ENCODE peak calls at places on chromosomes 5 and 9, in four cellular contexts. One of them, this sample, is unnamed.

GRCh38 chr5:68409259-68409658 is 193.7 kb downstream of the PIK3R1 start:
- DNase-seq in heart left ventricle: no peak
- DNase-seq in GM12878: no peak
- DNase-seq in cardiac fibroblast: no peak
- DNase-seq in this sample: no peak

GRCh38 chr5:157108961-157109360 is at the start of gene HAVCR2:
- DNase-seq in heart left ventricle: peak
- DNase-seq in GM12878: peak
- DNase-seq in cardiac fibroblast: no peak
- DNase-seq in this sample: no peak

GRCh38 chr9:137294684-137295312 is 7.3 kb downstream of the NRARP start:
- DNase-seq in heart left ventricle: peak
- DNase-seq in GM12878: no peak
- DNase-seq in cardiac fibroblast: peak
- DNase-seq in this sample: no peak

GRCh38 chr9:94692601-94693000 is 33.9 kb upstream of the AOPEP start:
- DNase-seq in heart left ventricle: no peak
- DNase-seq in GM12878: no peak
- DNase-seq in cardiac fibroblast: no peak
- DNase-seq in this sample: no peak

GRCh38 chr5:178238711-178239592 is 6.3 kb upstream of the PHYKPL start:
- DNase-seq in heart left ventricle: no peak
- DNase-seq in GM12878: no peak
- DNase-seq in cardiac fibroblast: no peak
- DNase-seq in this sample: no peak

GRCh38 chr5:65925094-65925600 is 1.2 kb upstream of the ERBIN start:
- DNase-seq in heart left ventricle: peak
- DNase-seq in GM12878: peak
- DNase-seq in cardiac fibroblast: peak
- DNase-seq in this sample: no peak

GRCh38 chr5:27503813-27504212 is 465.4 kb upstream of the CDH9 start:
- DNase-seq in heart left ventricle: no peak
- DNase-seq in GM12878: no peak
- DNase-seq in cardiac fibroblast: no peak
- DNase-seq in this sample: no peak

GRCh38 chr5:143533978-143534763 is 130.7 kb upstream of the NR3C1 start:
- DNase-seq in heart left ventricle: peak
- DNase-seq in GM12878: no peak
- DNase-seq in cardiac fibroblast: no peak
- DNase-seq in this sample: no peak

GRCh38 chr5:171496431-171496830 is 77.0 kb downstream of the FGF18 start:
- DNase-seq in heart left ventricle: no peak
- DNase-seq in GM12878: no peak
- DNase-seq in cardiac fibroblast: no peak
- DNase-seq in this sample: no peak

GRCh38 chr9:78357165-78357873 is 60.4 kb downstream of the PSAT1 start:
- DNase-seq in heart left ventricle: no peak
- DNase-seq in GM12878: no peak
- DNase-seq in cardiac fibroblast: no peak
- DNase-seq in this sample: no peak

GRCh38 chr5:94577466-94578245 is 40.7 kb downstream of the KIAA0825 start:
- DNase-seq in heart left ventricle: no peak
- DNase-seq in GM12878: peak
- DNase-seq in cardiac fibroblast: no peak
- DNase-seq in this sample: no peak

GRCh38 chr9:16344343-16344742 is 526.1 kb downstream of the BNC2 start:
- DNase-seq in heart left ventricle: no peak
- DNase-seq in GM12878: no peak
- DNase-seq in cardiac fibroblast: peak
- DNase-seq in this sample: no peak

DNA sequence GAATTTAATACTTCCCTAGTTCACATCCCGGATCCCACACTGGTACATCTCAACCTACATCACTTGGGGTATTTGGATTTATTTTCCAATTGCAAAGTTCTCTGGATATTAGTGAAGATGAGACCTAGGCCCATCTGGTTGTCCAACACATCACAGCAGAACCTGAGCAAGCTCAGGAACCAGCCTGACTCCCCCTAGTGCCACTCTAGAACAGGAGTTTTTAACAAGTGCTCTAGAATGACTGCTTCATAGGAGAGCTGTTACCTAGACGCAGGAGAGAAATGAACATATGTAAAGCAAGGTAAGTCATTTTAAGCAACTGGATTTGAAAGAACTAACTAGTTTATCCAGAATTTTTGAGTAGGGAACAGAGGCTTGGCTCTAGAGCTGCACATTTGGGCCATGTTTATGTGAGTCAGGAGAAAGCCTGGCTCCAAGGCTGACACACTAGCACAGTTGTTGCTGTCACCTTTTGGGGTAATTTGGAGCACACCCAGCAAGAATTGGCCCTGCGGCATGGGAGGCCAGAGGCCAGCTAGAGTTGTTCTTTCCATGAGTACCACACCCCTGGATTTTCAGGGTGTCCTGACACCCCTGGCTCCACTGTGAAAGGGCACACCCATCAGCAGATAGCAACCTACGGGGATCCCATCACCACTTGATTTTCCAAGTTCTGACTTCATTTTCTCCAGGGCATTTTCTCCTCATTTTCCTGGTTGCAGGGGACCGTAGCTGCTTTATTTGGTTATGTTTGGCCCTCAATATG is 110.9 kb upstream of the LPAR1 start:
- DNase-seq in heart left ventricle: no peak
- DNase-seq in GM12878: no peak
- DNase-seq in cardiac fibroblast: no peak
- DNase-seq in this sample: no peak
- TF ChIP-seq CTCF in heart left ventricle: no peak
- TF ChIP-seq CTCF in GM12878: peak
- TF ChIP-seq CTCF in cardiac fibroblast: peak
- TF ChIP-seq CTCF in this sample: peak

DNA sequence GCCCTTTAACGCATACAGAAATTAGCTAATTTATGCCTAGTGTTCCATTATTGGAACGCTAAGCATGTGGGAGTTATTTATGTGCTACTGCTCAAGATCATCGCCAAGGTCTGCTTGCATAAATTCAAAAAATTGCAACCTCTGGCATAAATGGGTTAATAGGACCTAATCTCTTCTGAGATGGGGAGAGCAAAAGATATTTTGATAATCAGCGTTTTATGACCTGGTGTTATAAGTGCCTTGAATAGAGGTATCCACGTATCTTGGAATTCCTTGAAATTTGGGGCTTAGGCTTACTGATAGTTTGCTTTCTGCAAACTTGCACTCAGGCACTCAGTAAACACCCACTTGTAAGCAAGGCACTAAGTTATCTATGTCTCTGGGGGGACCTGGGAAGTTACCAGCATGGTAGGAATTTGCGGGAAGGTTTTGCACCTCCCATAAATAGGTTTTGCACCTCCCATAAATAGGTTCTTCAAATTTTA is 1.8 kb downstream of the SUB1 start:
- DNase-seq in heart left ventricle: no peak
- DNase-seq in GM12878: no peak
- DNase-seq in cardiac fibroblast: no peak
- DNase-seq in this sample: no peak
- H3K4me3 ChIP-seq in heart left ventricle: peak
- H3K4me3 ChIP-seq in GM12878: peak
- H3K4me3 ChIP-seq in cardiac fibroblast: peak
- H3K4me3 ChIP-seq in this sample: peak

GRCh38 chr5:26012078-26012477 is 1026.3 kb downstream of the CDH9 start:
- DNase-seq in heart left ventricle: no peak
- DNase-seq in GM12878: no peak
- DNase-seq in cardiac fibroblast: no peak
- DNase-seq in this sample: no peak

GRCh38 chr5:26003966-26004365 is 1034.4 kb downstream of the CDH9 start:
- DNase-seq in heart left ventricle: no peak
- DNase-seq in GM12878: no peak
- DNase-seq in cardiac fibroblast: no peak
- DNase-seq in this sample: no peak

DNA sequence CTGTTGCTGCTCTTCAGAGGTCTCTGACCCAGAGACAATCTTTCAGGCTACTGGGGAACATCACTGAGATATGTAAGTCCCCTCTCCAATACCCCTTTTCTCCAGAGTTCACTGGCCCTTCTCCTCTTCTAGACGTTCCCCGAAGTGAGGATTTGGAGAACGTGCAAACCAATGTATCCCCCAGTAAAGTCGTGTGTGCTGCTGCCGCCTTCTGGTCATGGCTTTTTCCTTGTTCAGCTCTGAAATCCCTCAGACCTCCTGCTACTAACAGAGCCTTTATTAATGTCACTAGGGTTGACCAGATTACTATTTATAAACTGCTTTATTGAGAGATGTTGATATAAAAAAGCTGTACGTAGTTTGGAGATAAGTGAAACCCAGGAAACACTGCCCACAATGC is 1028.6 kb downstream of the CDH9 start:
- DNase-seq in heart left ventricle: no peak
- DNase-seq in GM12878: no peak
- DNase-seq in cardiac fibroblast: no peak
- DNase-seq in this sample: no peak
- TF ChIP-seq CTCF in heart left ventricle: no peak
- TF ChIP-seq CTCF in GM12878: peak
- TF ChIP-seq CTCF in cardiac fibroblast: no peak
- TF ChIP-seq CTCF in this sample: peak

GRCh38 chr9:20873240-20873860 is 158.1 kb downstream of the HACD4 start:
- DNase-seq in heart left ventricle: no peak
- DNase-seq in GM12878: no peak
- DNase-seq in cardiac fibroblast: peak
- DNase-seq in this sample: no peak

DNA sequence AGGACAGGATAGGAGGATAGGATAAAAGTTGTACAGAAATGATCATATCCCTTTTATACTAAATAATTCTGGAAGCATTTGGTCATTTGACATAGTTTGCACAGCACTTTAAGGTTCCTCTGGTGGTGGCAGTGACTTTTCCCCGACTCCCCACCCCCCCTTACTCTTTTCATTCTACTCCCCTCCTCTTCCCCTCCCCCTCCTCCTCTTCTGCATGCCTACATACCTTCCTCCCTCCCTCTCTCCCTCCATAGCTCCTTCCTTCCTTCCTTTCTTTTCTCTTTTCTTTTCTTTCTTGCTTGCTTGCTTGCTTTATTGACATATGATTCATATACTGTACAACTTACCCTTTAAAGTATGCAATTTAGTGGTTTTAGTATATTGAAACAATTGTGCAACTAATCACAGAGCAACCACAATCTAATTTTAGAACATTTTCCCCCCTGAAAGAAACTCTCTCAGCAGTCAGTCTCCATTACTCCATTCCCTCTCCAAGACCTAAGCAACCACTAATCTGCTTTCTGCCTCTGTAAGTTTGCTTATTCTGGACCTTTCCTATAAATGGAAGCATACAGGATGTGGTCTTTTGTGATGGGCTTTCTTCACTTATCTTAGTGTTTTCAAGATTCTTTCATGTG is 159.0 kb downstream of the HACD4 start:
- DNase-seq in heart left ventricle: no peak
- DNase-seq in GM12878: no peak
- DNase-seq in cardiac fibroblast: peak
- DNase-seq in this sample: no peak
- H3K4me3 ChIP-seq in heart left ventricle: no peak
- H3K4me3 ChIP-seq in GM12878: no peak
- H3K4me3 ChIP-seq in cardiac fibroblast: no peak
- H3K4me3 ChIP-seq in this sample: no peak

GRCh38 chr5:13972029-13972428 is 27.5 kb upstream of the DNAH5 start:
- DNase-seq in heart left ventricle: no peak
- DNase-seq in GM12878: no peak
- DNase-seq in cardiac fibroblast: no peak
- DNase-seq in this sample: no peak

GRCh38 chr5:13976223-13976622 is 31.7 kb upstream of the DNAH5 start:
- DNase-seq in heart left ventricle: no peak
- DNase-seq in GM12878: no peak
- DNase-seq in cardiac fibroblast: no peak
- DNase-seq in this sample: no peak

GRCh38 chr5:13973724-13974123 is 29.2 kb upstream of the DNAH5 start:
- DNase-seq in heart left ventricle: no peak
- DNase-seq in GM12878: no peak
- DNase-seq in cardiac fibroblast: no peak
- DNase-seq in this sample: no peak

GRCh38 chr5:13976867-13977479 is 32.5 kb upstream of the DNAH5 start:
- DNase-seq in heart left ventricle: no peak
- DNase-seq in GM12878: no peak
- DNase-seq in cardiac fibroblast: peak
- DNase-seq in this sample: peak
- TF ChIP-seq CTCF in heart left ventricle: peak
- TF ChIP-seq CTCF in GM12878: peak
- TF ChIP-seq CTCF in cardiac fibroblast: peak
- TF ChIP-seq CTCF in this sample: peak

DNA sequence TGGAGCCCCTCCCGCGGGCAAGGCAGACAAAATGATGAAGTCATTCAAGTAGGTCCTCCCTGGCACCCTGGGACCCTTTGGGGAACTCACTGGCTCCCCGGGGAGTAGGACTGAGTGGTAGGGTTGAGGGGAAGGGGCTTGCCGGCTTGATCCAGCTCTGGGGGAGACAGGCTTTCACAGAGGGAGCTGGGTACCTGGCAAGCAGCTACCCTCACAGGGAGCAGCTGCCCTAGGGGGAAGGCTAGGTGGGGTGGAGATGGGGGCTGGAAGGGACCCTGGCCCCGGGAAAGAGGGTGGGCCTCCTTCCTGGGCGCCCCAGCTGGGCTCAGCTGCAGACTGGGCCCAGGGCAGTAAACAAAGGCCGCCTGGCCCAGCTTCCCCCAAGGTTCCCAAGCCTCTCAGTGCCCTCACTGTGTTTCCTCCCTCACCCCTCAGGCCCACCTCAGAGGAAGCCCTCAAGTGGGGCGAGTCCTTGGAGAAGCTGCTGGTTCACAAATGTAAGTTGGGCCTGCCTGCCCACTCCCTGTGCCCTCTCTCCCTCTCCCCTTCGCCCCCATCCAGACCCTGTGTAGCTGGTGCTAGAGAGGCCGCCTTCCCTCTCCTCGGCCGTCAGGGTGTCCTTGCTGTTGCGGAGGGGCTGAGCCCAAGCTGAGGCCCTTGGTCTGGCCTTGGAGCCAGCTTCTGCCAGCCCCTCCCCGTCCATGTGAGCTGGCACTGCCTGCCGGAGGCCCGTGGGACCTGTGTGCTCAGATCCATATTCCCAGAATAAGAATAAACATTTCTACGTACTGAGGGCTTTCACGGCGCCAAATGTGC is 131.2 kb downstream of the RGS3 start:
- DNase-seq in heart left ventricle: no peak
- DNase-seq in GM12878: no peak
- DNase-seq in cardiac fibroblast: no peak
- DNase-seq in this sample: no peak
- H3K4me3 ChIP-seq in heart left ventricle: peak
- H3K4me3 ChIP-seq in GM12878: no peak
- H3K4me3 ChIP-seq in cardiac fibroblast: peak
- H3K4me3 ChIP-seq in this sample: no peak

This sample was measured in LNCaP clone FGC.